ENCODE peak calls at places on chromosome 11, in six cellular contexts. C is body of pancreas; Q is CD8-positive, alpha-beta T cell; N is A549; A is stomach; M is foreskin fibroblast. H is an unnamed sample.

GRCh38 chr11:23391031-23391430 is 530.8 kb upstream of the CCDC179 start:
- DNase-seq in Q (no peak), A (no peak), N (no peak), C (no peak), M (no peak), H (no peak)

GRCh38 chr11:58575377-58576020 is at the start of gene LPXN:
- DNase-seq in M (peak), A (no peak), C (peak), Q (peak), N (no peak), H (peak)

GRCh38 chr11:30143098-30143705 is 87.6 kb upstream of the FSHB start:
- DNase-seq in N (peak), Q (no peak), M (no peak), A (no peak), C (no peak), H (peak)

GRCh38 chr11:68224606-68225005 is 11.5 kb upstream of the KMT5B start:
- DNase-seq in C (no peak), Q (no peak), M (no peak), A (no peak), N (no peak), H (no peak)

GRCh38 chr11:19988598-19988997 is 171.7 kb downstream of the DBX1 start:
- DNase-seq in M (peak), C (no peak), A (no peak), N (peak), Q (no peak), H (peak)

GRCh38 chr11:27380796-27381195 is 17.8 kb upstream of the CCDC34 start:
- DNase-seq in C (no peak), N (no peak), A (no peak), M (no peak), Q (no peak), H (no peak)

GRCh38 chr11:79594839-79595238 is 154.0 kb upstream of the TENM4 start:
- DNase-seq in A (no peak), M (no peak), N (no peak), C (no peak), Q (no peak), H (no peak)

GRCh38 chr11:65861533-65862183 is 1.4 kb downstream of the MUS81 start:
- DNase-seq in N (no peak), M (no peak), Q (no peak), C (no peak), A (no peak), H (no peak)

GRCh38 chr11:19953909-19954308 is 206.4 kb downstream of the DBX1 start:
- DNase-seq in M (peak), C (peak), A (no peak), N (peak), Q (no peak), H (peak)

GRCh38 chr11:24295360-24295759 is 201.5 kb upstream of the LUZP2 start:
- DNase-seq in A (no peak), Q (no peak), N (no peak), M (no peak), C (no peak), H (no peak)

GRCh38 chr11:61555051-61555969 is 25.6 kb downstream of the SYT7 start:
- DNase-seq in N (no peak), C (no peak), A (no peak), Q (no peak), M (no peak), H (no peak)

GRCh38 chr11:10900686-10901415 is 43.0 kb upstream of the ZBED5 start:
- DNase-seq in N (peak), Q (no peak), M (no peak), A (no peak), C (no peak), H (peak)

GRCh38 chr11:69114811-69115523 is 40.8 kb upstream of the SMIM38 start:
- DNase-seq in Q (no peak), M (no peak), C (no peak), A (peak), N (no peak), H (no peak)

GRCh38 chr11:76637491-76638266 is 32.9 kb downstream of the LRRC32 start:
- DNase-seq in Q (no peak), A (no peak), C (peak), N (no peak), M (no peak), H (no peak)

GRCh38 chr11:110311783-110312578 is 15.6 kb upstream of the RDX start:
- DNase-seq in C (no peak), M (peak), A (no peak), N (peak), Q (no peak), H (peak)

GRCh38 chr11:116454020-116454645 is 318.7 kb downstream of the BUD13 start:
- DNase-seq in M (peak), N (peak), Q (no peak), C (peak), A (peak), H (peak)

GRCh38 chr11:28110839-28111235 is 2.6 kb downstream of the METTL15 start:
- DNase-seq in C (no peak), N (no peak), Q (no peak), M (no peak), A (no peak), H (no peak)

GRCh38 chr11:76649964-76650363 is 20.6 kb downstream of the LRRC32 start:
- DNase-seq in C (no peak), A (no peak), M (no peak), Q (no peak), N (no peak), H (no peak)

GRCh38 chr11:18078909-18079308 is 27.0 kb downstream of the SAAL1 start:
- DNase-seq in M (no peak), A (no peak), N (no peak), C (no peak), Q (no peak), H (no peak)

GRCh38 chr11:119699227-119699626 is 29.8 kb downstream of the NECTIN1 start:
- DNase-seq in A (peak), Q (no peak), M (no peak), C (peak), N (no peak), H (no peak)

GRCh38 chr11:6646631-6647281 is 8.9 kb downstream of the DCHS1 start:
- DNase-seq in N (no peak), M (peak), A (no peak), C (no peak), Q (peak), H (peak)

GRCh38 chr11:128686745-128687177 is 7.1 kb upstream of the FLI1 start:
- DNase-seq in Q (peak), M (peak), C (peak), A (peak), N (peak), H (no peak)

GRCh38 chr11:115080923-115081322 is 402.6 kb downstream of the NXPE2 start:
- DNase-seq in A (no peak), N (no peak), Q (no peak), M (no peak), C (no peak), H (no peak)

GRCh38 chr11:22449441-22449840 is 111.3 kb downstream of the SLC17A6 start:
- DNase-seq in M (no peak), Q (no peak), C (no peak), N (no peak), A (no peak), H (no peak)

GRCh38 chr11:69471329-69472052 is 10.0 kb upstream of the LINC01488 start:
- DNase-seq in Q (peak), N (no peak), M (peak), A (no peak), C (no peak), H (no peak)

GRCh38 chr11:123654566-123655081 is at the start of gene SCN3B:
- DNase-seq in M (peak), Q (no peak), N (peak), A (peak), C (peak), H (no peak)

GRCh38 chr11:73143126-73143838 is 1.2 kb upstream of the FCHSD2 start:
- DNase-seq in A (no peak), Q (no peak), N (no peak), M (no peak), C (peak), H (no peak)

GRCh38 chr11:119336744-119337469 is 2.6 kb downstream of the RNF26 start:
- DNase-seq in C (no peak), N (no peak), M (no peak), A (no peak), Q (no peak), H (no peak)

GRCh38 chr11:130217133-130217631 is 57.6 kb downstream of the ST14 start:
- DNase-seq in C (no peak), N (no peak), M (no peak), Q (no peak), A (peak), H (no peak)

GRCh38 chr11:76635991-76636520 is 34.5 kb downstream of the LRRC32 start:
- DNase-seq in M (no peak), N (no peak), C (no peak), A (no peak), Q (no peak), H (no peak)

GRCh38 chr11:30816959-30817880 is 231.1 kb upstream of the MPPED2 start:
- DNase-seq in C (no peak), N (no peak), M (no peak), A (no peak), Q (no peak), H (no peak)

GRCh38 chr11:86174101-86175046 is 70.2 kb upstream of the EED start:
- DNase-seq in Q (no peak), N (peak), A (peak), C (peak), M (peak), H (peak)

GRCh38 chr11:45920531-45921477 is 1.7 kb upstream of the LARGE2 start:
- DNase-seq in N (no peak), C (peak), M (no peak), A (no peak), Q (no peak), H (no peak)

GRCh38 chr11:69290791-69291190 is 3.2 kb upstream of the MYEOV start:
- DNase-seq in Q (no peak), N (no peak), C (no peak), M (no peak), A (no peak), H (no peak)

GRCh38 chr11:12242071-12242672 is 131.8 kb downstream of the MICAL2 start:
- DNase-seq in C (peak), N (no peak), A (no peak), M (no peak), Q (peak), H (no peak)

GRCh38 chr11:26247340-26247739 is 84.6 kb upstream of the ANO3 start:
- DNase-seq in C (no peak), M (peak), A (no peak), Q (no peak), N (no peak), H (peak)

GRCh38 chr11:88383446-88383845 is 45.9 kb upstream of the CTSC start:
- DNase-seq in A (no peak), Q (no peak), M (no peak), N (peak), C (no peak), H (no peak)

GRCh38 chr11:96102664-96103068 is 178.8 kb upstream of the MTMR2 start:
- DNase-seq in A (no peak), Q (no peak), M (peak), N (peak), C (no peak), H (peak)

GRCh38 chr11:5809122-5809519 is 397 bp downstream of the OR52N2 start:
- DNase-seq in Q (no peak), N (no peak), M (no peak), A (no peak), C (no peak), H (no peak)

GRCh38 chr11:74318241-74318932 is 6.9 kb upstream of the P4HA3 start:
- DNase-seq in M (peak), Q (no peak), N (no peak), A (no peak), C (no peak), H (peak)
- TF ChIP-seq CTCF in M (no peak), Q (no peak), N (no peak), A (no peak), C (no peak), H (peak)

DNA sequence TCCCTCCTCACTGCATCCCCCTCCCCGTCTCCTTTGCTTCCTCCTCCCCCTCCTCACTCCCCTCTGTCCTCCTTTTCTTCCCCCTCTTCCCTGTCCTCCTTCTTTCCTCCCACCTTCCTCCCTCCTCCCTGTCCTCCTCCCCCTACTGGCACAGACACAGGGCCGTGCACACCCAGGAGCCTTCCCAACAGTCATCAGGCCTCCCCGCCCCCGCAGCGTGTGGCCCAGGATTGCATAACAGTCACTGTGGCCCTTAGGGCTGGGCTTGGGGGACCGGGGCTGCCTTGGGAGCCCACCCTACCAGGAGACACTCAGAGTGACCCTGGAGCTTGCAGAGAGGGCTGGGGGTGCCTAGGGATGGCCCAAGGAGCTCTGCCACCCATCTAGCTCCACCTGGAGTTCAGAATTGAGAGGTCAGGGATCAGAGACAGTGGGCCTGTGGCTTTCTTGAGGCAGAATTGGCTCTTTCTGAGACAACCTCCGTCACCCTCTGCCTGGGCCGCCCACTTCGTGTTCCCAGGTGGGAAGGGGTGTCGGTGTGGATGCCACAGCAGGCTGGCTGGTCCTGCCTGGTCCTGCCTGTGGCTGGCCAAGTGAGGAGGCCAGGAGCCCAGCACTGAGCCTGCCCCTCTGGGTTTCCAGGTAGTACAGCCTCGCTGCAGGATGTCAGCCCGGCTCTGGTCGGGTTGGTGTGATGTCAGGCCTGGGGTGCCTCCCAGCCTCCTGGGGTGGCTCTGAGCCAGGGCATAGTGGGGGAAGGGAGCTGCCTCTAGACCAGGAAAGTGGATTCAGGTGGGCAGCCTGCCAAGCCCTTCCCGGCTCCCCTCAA is 1.6 kb downstream of the SPI1 start:
- DNase-seq in N (no peak), C (peak), A (no peak), Q (no peak), M (no peak), H (no peak)
- TF ChIP-seq CTCF in N (no peak), C (no peak), A (no peak), Q (no peak), M (no peak), H (no peak)

DNA sequence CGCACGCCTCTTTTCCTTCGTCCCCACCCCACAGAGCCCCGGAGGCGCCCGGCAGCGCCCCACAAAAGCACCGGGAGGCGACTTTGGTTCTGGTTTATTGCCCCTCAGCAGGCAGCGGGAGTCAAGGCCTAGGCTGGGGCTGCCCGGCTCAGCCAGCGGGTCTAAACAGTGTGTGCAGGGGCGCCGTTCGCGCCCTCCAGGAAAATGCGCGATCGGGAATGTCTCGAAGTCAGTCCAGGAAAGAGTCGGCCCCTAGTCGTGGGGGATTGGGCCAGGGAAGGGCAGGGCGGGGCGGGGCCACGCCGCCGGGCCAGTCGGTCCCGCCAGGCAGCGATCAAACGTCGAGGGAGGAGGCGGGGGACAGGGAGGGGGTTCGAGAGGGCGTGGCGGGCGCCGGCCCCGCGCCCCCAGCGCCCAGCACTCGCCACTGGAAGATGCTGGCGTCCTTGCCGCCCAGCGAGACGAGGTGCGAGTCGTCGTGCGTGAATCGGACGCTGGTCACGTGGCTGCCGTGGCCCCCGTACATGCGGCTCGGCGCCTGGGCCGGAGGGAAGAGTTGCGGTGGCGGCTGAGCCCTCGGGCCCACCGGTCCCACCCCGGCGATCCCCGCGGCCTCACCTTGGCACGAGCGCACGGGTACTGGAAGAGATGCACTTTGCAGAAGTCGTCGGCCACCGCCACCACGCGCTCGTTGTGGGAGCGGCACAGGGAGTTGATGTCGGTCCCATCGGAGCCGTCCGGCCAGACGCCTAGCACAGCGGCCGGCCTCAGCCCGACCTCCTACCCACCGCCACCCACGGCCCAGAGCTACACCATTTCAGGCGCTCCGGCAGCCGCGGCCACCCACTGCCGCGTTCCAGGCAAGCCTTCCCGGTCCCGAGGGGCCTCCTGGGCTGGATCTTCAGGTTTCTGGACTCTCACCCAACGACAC is 741 bp upstream of the MTA2 start:
- DNase-seq in N (peak), Q (no peak), M (peak), A (peak), C (peak), H (peak)
- TF ChIP-seq CTCF in N (no peak), Q (no peak), M (no peak), A (peak), C (peak), H (peak)

DNA sequence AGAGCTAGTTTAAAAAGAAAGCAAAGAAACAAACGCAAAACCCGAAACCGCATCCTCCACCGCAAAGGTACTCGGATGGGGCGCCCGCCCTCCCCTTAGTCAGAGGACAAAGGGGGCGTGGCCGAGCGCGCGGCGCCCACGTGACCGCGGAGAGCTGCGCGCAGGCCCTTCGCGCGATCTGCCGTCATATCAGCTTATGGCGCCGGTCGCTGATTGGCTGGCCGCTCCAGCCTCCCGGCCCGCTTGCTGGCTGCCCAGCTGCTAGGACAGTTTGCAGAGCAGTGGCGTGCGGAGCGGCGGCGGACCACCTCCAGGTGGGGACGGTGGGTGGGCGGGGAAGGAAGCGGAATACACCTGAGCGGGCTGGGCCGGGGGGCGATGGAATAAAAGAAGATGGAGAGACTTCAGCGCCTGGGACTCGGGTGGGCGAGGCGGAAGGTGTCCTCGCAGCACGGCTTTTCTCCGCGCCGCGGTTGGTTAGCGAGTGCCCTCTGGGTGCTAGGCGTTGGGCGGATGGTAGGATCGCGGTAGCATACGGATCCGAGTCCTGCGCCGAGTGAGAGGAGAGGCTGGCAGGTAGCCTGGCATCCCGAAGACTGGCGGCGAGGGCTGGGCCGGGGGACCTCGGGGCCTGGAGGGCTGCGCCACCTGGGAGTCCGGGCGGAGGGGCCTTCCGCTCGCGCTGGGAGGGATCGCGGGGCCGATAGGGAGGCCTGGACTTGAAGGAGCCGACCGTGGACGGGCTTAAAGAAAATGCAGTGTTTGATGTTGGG is at the start of gene SC5D:
- DNase-seq in A (peak), N (peak), C (peak), M (peak), Q (peak), H (peak)
- TF ChIP-seq CTCF in A (no peak), N (no peak), C (no peak), M (no peak), Q (no peak), H (no peak)

DNA sequence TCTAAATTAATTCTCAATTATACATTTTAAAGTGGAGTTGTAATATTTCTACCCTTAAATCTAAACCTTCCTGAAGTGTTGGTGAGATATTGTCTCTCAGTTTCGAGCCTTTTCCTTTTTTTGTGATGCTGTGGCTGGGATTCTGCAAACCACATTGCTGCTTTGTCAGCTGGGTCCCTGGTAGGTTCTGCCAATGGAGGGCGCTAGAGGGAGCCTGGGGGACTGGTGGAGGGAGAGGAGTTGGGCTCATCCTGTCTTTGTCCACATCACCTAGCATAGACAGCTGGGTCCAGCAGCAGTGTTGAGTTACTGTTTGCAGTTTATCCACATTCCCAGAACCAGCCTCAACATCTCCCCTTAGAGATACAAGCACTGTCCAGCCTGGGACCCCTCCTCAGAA is 41.0 kb downstream of the TRAF6 start:
- DNase-seq in M (no peak), A (no peak), Q (peak), N (peak), C (no peak), H (peak)
- TF ChIP-seq CTCF in M (peak), A (no peak), Q (no peak), N (no peak), C (no peak), H (peak)

DNA sequence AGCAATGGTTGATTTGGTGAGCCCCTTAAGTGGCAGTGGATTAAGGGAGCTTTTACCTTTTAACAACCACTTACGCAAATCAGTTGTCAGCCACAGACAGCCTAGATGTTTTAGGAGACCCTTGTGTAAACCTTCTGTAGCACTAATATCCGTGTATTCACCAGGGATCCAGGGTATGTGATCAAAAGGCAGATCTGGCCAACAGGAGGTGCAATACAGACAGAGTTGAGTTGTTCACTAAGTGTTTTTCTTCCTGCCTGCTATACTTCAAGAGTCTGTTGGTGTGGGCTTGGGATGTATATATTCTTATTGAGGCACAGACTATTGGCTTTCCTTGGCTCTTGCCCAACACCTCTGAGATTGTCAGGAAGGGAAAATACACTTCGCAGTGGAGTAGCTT is 175.1 kb downstream of the FAT3 start:
- DNase-seq in N (no peak), M (no peak), Q (no peak), A (no peak), C (no peak), H (no peak)
- TF ChIP-seq CTCF in N (no peak), M (no peak), Q (no peak), A (no peak), C (no peak), H (peak)